ENCODE peak calls at places on chromosomes 12 and 14, in four cellular contexts. B is RCC 7860, R is B cell, G is GM03348. K is an unnamed sample.

GRCh38 chr14:20684662-20685456 is 499 bp downstream of the RNASE4 start:
- DNase-seq in B (peak), R (no peak), G (peak), K (no peak)

GRCh38 chr14:97298331-97298730 is 501.1 kb downstream of the VRK1 start:
- DNase-seq in B (no peak), R (no peak), G (no peak), K (no peak)

GRCh38 chr12:47905313-47905730 is 528 bp upstream of the VDR start:
- DNase-seq in B (no peak), R (no peak), G (peak), K (peak)

GRCh38 chr14:81296263-81296923 is 75.6 kb upstream of the GTF2A1 start:
- DNase-seq in B (no peak), R (no peak), G (no peak), K (no peak)

GRCh38 chr12:29113101-29113500 is 36.0 kb upstream of the FAR2 start:
- DNase-seq in B (no peak), R (no peak), G (no peak), K (no peak)

GRCh38 chr14:34665785-34666425 is 36.0 kb upstream of the SNX6 start:
- DNase-seq in B (peak), R (no peak), G (peak), K (no peak)

GRCh38 chr12:54759751-54760150 is 94.6 kb upstream of the MUCL1 start:
- DNase-seq in B (no peak), R (no peak), G (peak), K (peak)

GRCh38 chr12:96195845-96196451 is 1.8 kb downstream of the ELK3 start:
- DNase-seq in B (peak), R (no peak), G (peak), K (no peak)

GRCh38 chr12:64890873-64891468 is 66.5 kb downstream of the TBC1D30 start:
- DNase-seq in B (peak), R (peak), G (peak), K (peak)

GRCh38 chr12:68831272-68831671 is 23.3 kb downstream of the MDM2 start:
- DNase-seq in B (no peak), R (no peak), G (no peak), K (no peak)

GRCh38 chr12:30533518-30533917 is 162.2 kb downstream of the IPO8 start:
- DNase-seq in B (no peak), R (no peak), G (peak), K (no peak)

GRCh38 chr14:32576088-32576795 is 247.1 kb downstream of the AKAP6 start:
- DNase-seq in B (peak), R (peak), G (peak), K (peak)

GRCh38 chr12:40028296-40028695 is 77.6 kb downstream of the SLC2A13 start:
- DNase-seq in B (no peak), R (no peak), G (no peak), K (no peak)

GRCh38 chr12:2008677-2009076 is 4.4 kb upstream of the DCP1B start:
- DNase-seq in B (no peak), R (no peak), G (no peak), K (no peak)

GRCh38 chr14:104207142-104207845 is 68.9 kb downstream of the KIF26A start:
- DNase-seq in B (no peak), R (no peak), G (no peak), K (no peak)

GRCh38 chr12:5073838-5074237 is 30.2 kb downstream of the KCNA5 start:
- DNase-seq in B (no peak), R (no peak), G (peak), K (no peak)

GRCh38 chr12:70920251-70920851 is at the start of gene PTPRR:
- DNase-seq in B (no peak), R (no peak), G (no peak), K (peak)